ENCODE peak calls at places on chromosome 19, in six cellular contexts. S is tibial nerve; W is GM04504; J is GM19239; Y is body of pancreas; Z is activated naive CD8-positive, alpha-beta T cell treated with anti-CD3 and anti-CD28 coated beads, Interleukin-2, amount 50 U/mL, for 24 hours. H is an unnamed sample.

GRCh38 chr19:18271433-18271841 is 2.8 kb downstream of the IQCN start:
- DNase-seq in S (no peak), Z (no peak), W (no peak), J (no peak), Y (no peak), H (peak)

GRCh38 chr19:2500861-2501260 is 24.9 kb downstream of the GADD45B start:
- DNase-seq in Z (no peak), Y (no peak), W (no peak), S (no peak), J (no peak), H (no peak)

GRCh38 chr19:42092350-42092749 is 16.4 kb downstream of the ZNF574 start:
- DNase-seq in S (no peak), Y (no peak), W (no peak), Z (peak), J (no peak), H (no peak)

GRCh38 chr19:58182577-58182988 is 278 bp upstream of the ZNF274 start:
- DNase-seq in J (peak), Y (no peak), Z (peak), W (no peak), S (no peak), H (no peak)

GRCh38 chr19:18908917-18909619 is 10.1 kb downstream of the COPE start:
- DNase-seq in Z (no peak), W (no peak), J (no peak), Y (no peak), S (no peak), H (no peak)

GRCh38 chr19:51742736-51743288 is 8.9 kb downstream of the FPR1 start:
- DNase-seq in Y (no peak), Z (no peak), W (no peak), J (no peak), S (no peak), H (no peak)

GRCh38 chr19:53102701-53103140 is 501 bp downstream of the ZNF160 start:
- DNase-seq in J (peak), S (no peak), Y (peak), W (peak), Z (peak), H (peak)

GRCh38 chr19:38880076-38880881 is 2.2 kb upstream of the RINL start:
- DNase-seq in W (no peak), Z (no peak), Y (no peak), J (no peak), S (no peak), H (no peak)

GRCh38 chr19:5261151-5261890 is 79.3 kb downstream of the PTPRS start:
- DNase-seq in Y (no peak), S (no peak), Z (no peak), W (no peak), J (no peak), H (no peak)

GRCh38 chr19:51407631-51408131 is 9.8 kb downstream of the SIGLEC10 start:
- DNase-seq in S (no peak), W (no peak), Z (peak), Y (peak), J (peak), H (no peak)

GRCh38 chr19:40556953-40557530 is 19.6 kb upstream of the SHKBP1 start:
- DNase-seq in Y (no peak), Z (no peak), S (no peak), W (no peak), J (no peak), H (no peak)

H was measured in right atrium auricular region.